ENCODE peak calls at places on chromosomes 16 and 17, in eight cellular contexts. X, O, Z, F, S, L, A and D are unnamed samples.

GRCh38 chr17:65254166-65254565 is 117.0 kb downstream of the RGS9 start:
- DNase-seq in S (no peak), O (no peak), Z (no peak), L (no peak), X (peak), F (no peak), A (no peak), D (peak)

GRCh38 chr16:24671455-24671954 is 57.9 kb upstream of the TNRC6A start:
- DNase-seq in X (no peak), A (no peak), F (no peak), O (no peak), L (no peak), S (no peak), Z (peak), D (no peak)

GRCh38 chr17:1008008-1008761 is 11.3 kb downstream of the TIMM22 start:
- DNase-seq in Z (peak), O (peak), A (no peak), S (peak), F (no peak), L (no peak), X (no peak), D (no peak)

GRCh38 chr16:81873843-81874752 is 95.0 kb downstream of the PLCG2 start:
- DNase-seq in Z (peak), F (no peak), A (peak), X (peak), L (no peak), S (peak), O (no peak), D (peak)

GRCh38 chr16:75053791-75054555 is 55.1 kb downstream of the ZNRF1 start:
- DNase-seq in X (no peak), Z (peak), A (peak), L (no peak), O (peak), F (no peak), S (peak), D (no peak)

GRCh38 chr16:89613101-89613953 is at the start of gene DPEP1:
- DNase-seq in F (no peak), X (no peak), Z (no peak), O (no peak), L (no peak), A (no peak), S (no peak), D (no peak)

GRCh38 chr16:60636117-60636516 is 1400.1 kb downstream of the CDH8 start:
- DNase-seq in O (no peak), L (no peak), X (no peak), A (no peak), S (no peak), Z (no peak), F (no peak), D (no peak)

GRCh38 chr17:13995856-13996635 is 73.3 kb upstream of the COX10 start:
- DNase-seq in O (no peak), Z (no peak), A (no peak), L (no peak), S (no peak), F (no peak), X (no peak), D (no peak)

GRCh38 chr17:50290074-50290702 is 15.9 kb downstream of the TMEM92 start:
- DNase-seq in Z (peak), F (peak), A (no peak), S (peak), O (peak), L (peak), X (no peak), D (peak)

GRCh38 chr16:3087243-3087791 is 11.8 kb downstream of the ZSCAN10 start:
- DNase-seq in F (no peak), O (no peak), S (no peak), A (no peak), X (peak), Z (no peak), L (no peak), D (no peak)

GRCh38 chr16:3690991-3691720 is 26.2 kb downstream of the TRAP1 start:
- DNase-seq in S (peak), L (no peak), O (no peak), A (no peak), Z (no peak), F (no peak), X (no peak), D (no peak)

GRCh38 chr17:55295411-55296170 is 30.8 kb downstream of the HLF start:
- DNase-seq in A (peak), X (peak), L (no peak), Z (peak), F (peak), S (peak), O (peak), D (peak)

GRCh38 chr17:74119049-74119580 is 84.4 kb upstream of the RPL38 start:
- DNase-seq in O (no peak), A (no peak), X (no peak), Z (no peak), L (no peak), F (no peak), S (no peak), D (no peak)

GRCh38 chr17:74117999-74118421 is 85.5 kb upstream of the RPL38 start:
- DNase-seq in Z (peak), L (no peak), S (no peak), X (peak), F (no peak), A (no peak), O (no peak), D (no peak)

GRCh38 chr17:74119960-74120359 is 83.5 kb upstream of the RPL38 start:
- DNase-seq in O (no peak), Z (peak), X (no peak), S (no peak), A (no peak), L (no peak), F (no peak), D (no peak)

GRCh38 chr17:74117087-74117486 is 86.4 kb upstream of the RPL38 start:
- DNase-seq in A (no peak), F (no peak), S (no peak), O (no peak), Z (no peak), X (no peak), L (no peak), D (no peak)

DNA sequence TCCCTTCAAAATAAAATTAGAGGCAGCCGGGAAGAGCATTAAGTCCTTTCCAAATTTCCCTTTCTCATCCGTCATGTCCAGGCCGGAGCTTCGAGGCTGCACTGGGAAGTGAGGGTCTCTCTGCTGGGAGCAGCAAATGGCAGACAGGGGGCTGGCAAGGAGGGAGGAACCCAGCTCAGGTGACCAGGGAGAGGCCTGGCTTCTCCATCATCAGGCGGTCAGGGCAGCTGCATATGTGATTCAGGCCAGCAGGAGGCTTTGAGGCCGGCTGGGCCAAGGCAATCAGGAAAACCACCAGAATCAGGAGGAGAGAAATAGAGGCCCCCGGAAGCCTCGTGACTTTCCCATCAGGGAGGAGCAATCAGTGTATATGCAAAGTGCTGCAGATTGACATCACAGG is 85.0 kb upstream of the RPL38 start:
- DNase-seq in A (no peak), S (no peak), L (no peak), X (peak), O (no peak), F (no peak), Z (no peak), D (no peak)
- TF ChIP-seq CTCF in A (no peak), S (no peak), L (no peak), X (peak), O (no peak), F (peak), Z (no peak), D (no peak)

DNA sequence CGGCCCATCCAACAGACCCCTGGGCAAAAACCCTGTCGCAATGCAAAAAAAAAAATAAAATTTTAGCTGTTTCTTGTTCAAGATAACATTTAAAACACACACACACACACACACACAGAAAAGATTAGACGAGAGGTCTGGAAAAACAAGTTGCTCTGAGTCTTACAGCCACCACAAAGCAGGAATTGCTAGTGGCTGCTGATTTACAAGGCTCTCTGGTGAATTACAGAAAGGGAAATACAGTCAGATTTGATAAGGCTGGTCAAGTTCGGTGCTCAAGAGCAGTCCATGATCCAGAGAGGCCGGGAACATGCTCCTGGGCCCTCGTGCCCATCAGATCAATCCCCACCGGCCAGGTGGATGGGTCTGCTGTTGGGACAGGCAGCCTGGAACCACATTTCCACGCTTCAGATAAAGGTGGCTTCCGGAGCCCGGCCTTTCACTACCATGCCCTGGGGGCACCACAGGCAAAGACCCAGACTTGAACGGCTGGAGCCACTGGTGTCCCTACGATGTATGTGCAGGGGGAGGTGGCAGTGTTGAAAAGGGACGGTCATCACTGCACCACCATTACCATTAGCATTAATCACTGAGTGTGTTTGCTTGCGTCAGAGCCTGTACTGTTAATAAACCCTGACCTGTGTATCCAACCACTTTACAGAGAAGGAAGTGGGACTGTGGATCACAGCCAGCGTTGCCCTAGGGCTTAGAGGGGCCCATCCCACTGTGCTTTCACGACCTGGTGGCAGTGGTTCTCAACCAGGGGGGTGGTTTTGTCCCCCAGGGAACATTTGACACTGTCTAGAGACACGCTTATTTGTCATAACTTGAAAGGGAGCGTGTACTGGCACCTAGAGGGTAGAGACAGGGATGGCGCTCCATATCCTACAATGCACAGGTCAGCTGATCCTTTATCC is 95.1 kb downstream of the XYLT1 start:
- DNase-seq in L (no peak), F (no peak), O (no peak), X (no peak), A (no peak), Z (no peak), S (no peak), D (no peak)
- TF ChIP-seq CTCF in L (no peak), F (no peak), O (no peak), X (no peak), A (no peak), Z (no peak), S (no peak), D (no peak)

GRCh38 chr16:50378417-50378816 is 9.6 kb upstream of the BRD7 start:
- DNase-seq in Z (no peak), A (no peak), X (no peak), O (peak), F (no peak), S (no peak), L (no peak), D (no peak)

GRCh38 chr16:50386139-50386538 is 17.4 kb upstream of the BRD7 start:
- DNase-seq in Z (no peak), A (no peak), X (no peak), O (no peak), L (no peak), S (no peak), F (no peak), D (no peak)

GRCh38 chr16:50384500-50385122 is 15.8 kb upstream of the BRD7 start:
- DNase-seq in Z (no peak), X (no peak), A (no peak), F (no peak), S (no peak), L (no peak), O (no peak), D (no peak)

GRCh38 chr16:50376997-50377396 is 8.2 kb upstream of the BRD7 start:
- DNase-seq in X (no peak), Z (no peak), L (no peak), S (no peak), O (peak), A (no peak), F (no peak), D (no peak)

DNA sequence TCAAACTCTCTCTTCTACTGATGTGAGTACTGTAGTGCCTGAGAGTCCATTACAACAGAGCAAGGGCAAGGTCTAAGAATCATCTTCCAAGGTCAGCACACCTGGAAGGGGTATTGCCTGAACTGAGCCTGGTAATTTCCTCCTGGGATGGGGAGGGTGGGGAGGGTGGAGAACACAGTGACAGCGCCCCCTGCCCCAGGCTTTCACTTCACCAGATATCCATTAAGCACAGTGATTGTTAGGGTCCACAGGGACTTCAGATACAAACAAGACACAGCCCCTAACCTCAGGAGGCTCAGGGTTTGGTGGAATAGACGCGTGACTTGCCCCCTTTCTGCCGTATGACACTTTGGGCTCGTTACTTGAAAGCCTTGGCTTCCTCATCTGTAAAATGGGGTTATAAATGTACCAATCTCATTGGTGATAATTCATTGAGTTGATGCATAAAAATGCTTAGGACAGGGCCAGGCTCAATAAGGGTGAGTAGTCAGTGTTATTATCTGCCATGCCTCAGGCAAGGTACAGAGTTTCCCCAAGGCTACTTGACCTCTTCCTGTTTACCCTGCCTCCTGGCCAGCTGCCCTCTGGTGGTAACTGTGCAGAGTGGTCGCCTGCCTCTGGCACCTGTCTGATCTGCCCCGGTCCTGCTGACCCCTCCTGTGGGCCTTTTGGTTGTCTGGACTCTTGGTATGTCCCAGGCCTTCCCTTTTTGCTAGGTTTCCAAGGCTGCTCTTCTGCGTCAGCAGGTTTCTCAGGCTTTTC is 13.1 kb upstream of the BRD7 start:
- DNase-seq in L (no peak), F (no peak), S (no peak), Z (no peak), A (no peak), X (peak), O (no peak), D (no peak)
- TF ChIP-seq CTCF in L (no peak), F (no peak), S (no peak), Z (no peak), A (no peak), X (peak), O (no peak), D (peak)

DNA sequence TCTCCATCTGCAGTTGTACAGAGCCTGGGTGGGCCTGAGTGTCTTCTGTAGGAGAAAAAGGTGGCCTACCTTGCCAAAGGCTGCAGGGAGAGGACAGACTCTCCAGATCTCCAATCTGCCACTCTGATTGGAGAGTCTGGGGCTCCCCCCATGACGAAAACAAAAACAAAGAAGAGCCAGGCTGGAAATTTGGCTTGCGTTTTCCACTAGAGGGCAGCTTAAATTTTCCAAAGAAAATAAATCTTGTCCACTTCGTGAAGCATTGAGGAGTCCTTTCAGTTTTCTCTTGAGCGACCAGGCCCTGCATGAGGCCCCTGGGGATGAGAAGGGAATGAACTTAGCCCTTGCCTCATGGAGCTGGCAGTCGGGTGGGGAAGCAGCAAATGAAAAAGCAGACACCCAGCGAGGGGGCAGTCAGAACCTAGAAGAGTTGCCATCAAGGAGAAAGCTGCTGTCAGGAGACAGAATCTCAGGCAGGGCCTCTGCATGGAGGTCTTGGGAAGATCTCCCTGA is 8.2 kb upstream of the SHCBP1 start:
- DNase-seq in L (peak), F (no peak), Z (peak), A (no peak), S (no peak), X (peak), O (no peak), D (peak)
- TF ChIP-seq CTCF in L (peak), F (peak), Z (peak), A (no peak), S (no peak), X (peak), O (no peak), D (peak)

GRCh38 chr16:30394603-30395154 is 541 bp upstream of the ZNF48 start:
- DNase-seq in Z (no peak), O (peak), A (no peak), S (no peak), L (no peak), X (peak), F (no peak), D (no peak)

GRCh38 chr16:30397056-30397455 is 1.8 kb downstream of the ZNF48 start:
- DNase-seq in F (no peak), L (no peak), O (no peak), X (no peak), A (no peak), Z (no peak), S (no peak), D (no peak)

GRCh38 chr16:30397776-30398659 is 2.8 kb downstream of the ZNF48 start:
- DNase-seq in X (no peak), F (no peak), L (no peak), O (no peak), A (no peak), S (no peak), Z (no peak), D (no peak)

GRCh38 chr16:30395992-30396560 is 856 bp downstream of the ZNF48 start:
- DNase-seq in S (no peak), X (no peak), Z (no peak), O (no peak), A (no peak), F (no peak), L (no peak), D (no peak)

DNA sequence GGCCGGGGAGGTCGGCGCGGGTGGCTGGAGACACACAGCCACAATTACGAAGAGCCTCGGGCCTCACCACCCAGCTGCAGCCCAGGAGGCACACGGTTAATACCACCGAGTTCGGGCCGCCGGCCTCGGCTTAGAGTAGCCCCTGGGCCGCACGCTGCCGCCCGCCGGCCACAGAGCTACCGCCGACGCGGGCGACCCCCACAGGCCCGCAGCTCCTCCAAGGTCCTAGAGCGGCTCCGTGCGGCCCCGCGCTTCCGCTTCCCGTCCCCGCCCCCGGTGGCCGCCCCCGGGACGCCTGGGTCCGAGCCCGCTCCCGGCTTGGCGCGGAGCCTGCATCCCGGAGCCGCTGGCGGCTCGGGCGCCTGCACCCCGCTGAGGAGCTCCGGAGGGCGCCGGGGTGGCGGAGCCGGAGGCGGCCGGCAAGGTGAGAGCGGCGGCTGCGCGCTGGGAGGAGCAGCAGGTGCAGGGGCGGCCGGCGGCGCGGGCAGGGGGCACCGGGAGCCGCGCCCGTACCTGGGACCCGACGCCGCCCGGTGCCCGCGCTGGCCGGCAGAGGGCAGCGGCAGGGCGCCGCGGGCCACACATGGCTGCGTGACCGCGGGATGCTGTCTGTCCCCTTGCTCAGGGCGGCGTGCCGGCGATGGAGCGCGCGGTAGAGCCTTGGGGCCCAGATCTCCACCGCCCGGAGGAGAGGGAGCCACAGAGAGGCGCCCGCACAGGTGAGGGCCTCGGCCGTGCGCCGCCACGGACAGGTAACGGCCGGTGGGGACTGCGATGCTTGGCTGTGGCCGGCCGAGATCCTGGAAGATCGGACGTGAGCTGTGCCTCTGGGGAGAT is at the start of gene ZNF48:
- DNase-seq in A (peak), O (peak), L (no peak), F (peak), X (peak), Z (peak), S (peak), D (peak)
- TF ChIP-seq CTCF in A (no peak), O (peak), L (peak), F (peak), X (peak), Z (peak), S (peak), D (peak)

DNA sequence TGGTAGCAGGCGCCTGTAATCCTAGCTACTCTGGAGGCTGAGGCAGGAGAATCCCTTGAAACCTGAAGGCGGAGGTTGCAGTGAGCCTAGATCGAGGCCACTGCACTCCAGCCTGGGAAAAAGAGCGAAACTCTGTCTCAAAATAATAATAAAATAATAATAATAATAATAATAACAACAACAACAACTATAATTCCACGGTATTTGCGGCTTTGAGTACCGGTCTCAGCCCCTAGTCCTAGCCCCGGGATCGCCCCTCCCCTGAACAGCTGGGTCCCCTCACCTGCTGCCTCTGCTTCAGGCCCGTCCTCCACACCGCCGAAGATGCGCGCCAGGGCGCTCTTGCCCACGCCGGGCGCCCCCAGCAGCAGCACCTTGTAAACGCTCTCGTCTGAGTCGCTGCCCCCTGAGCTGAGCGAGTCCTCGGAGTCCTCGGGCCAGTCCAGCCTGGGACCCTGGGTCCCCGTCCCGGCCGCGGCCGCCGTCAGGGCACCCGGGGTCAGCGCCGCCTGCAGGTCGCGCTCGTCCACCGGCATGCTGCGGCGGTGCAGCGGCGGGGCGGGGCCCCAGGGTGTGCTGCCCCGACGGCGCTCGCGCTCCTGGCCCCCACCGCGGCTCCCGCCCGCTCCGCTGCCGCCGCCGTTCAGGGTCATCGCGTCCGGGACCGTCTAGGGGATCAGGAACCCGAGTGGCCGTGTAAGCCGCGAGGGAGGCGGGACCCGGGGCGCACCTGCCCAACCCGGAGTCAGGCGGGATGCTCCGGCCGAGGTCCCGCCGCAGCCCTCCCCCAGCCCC is 611 bp downstream of the RRAD start:
- DNase-seq in Z (no peak), L (no peak), S (no peak), A (no peak), X (peak), O (no peak), F (no peak), D (no peak)
- TF ChIP-seq CTCF in Z (peak), L (peak), S (peak), A (no peak), X (peak), O (no peak), F (peak), D (peak)

GRCh38 chr17:3809135-3809534 is 8.1 kb upstream of the ITGAE start:
- DNase-seq in A (no peak), L (no peak), S (no peak), O (no peak), Z (no peak), X (no peak), F (no peak), D (no peak)
- TF ChIP-seq CTCF in A (no peak), L (no peak), S (no peak), O (no peak), Z (no peak), X (no peak), F (no peak), D (no peak)